ENCODE peak calls at places on chromosomes 16 and 17, in nine cellular contexts. J is prostate gland; A is MM.1S; O is CD4-positive, alpha-beta memory T cell; E is adrenal gland; G is neuronal stem cell; P is body of pancreas; L is left ventricle myocardium inferior; H is A549. K is an unnamed sample.

GRCh38 chr17:51154176-51154575 is 817 bp downstream of the NME1 start:
- DNase-seq in J (no peak), A (peak; percentile 14), O (peak; percentile 5), E (no peak), G (no peak), P (no peak), L (no peak), H (no peak), K (no peak)

GRCh38 chr16:48583075-48584065 is 26.6 kb downstream of the N4BP1 start:
- DNase-seq in J (no peak), A (no peak), O (no peak), E (no peak), G (no peak), P (no peak), L (no peak), H (no peak), K (no peak)

GRCh38 chr17:65535777-65536572 is 25.5 kb downstream of the AXIN2 start:
- DNase-seq in J (no peak), A (no peak), O (no peak), E (no peak), G (no peak), P (no peak), L (no peak), H (no peak), K (no peak)

GRCh38 chr17:5585814-5586558 is 1.7 kb upstream of the NLRP1 start:
- DNase-seq in J (no peak), A (no peak), O (peak; percentile 36), E (no peak), G (no peak), P (no peak), L (no peak), H (no peak), K (no peak)

GRCh38 chr16:56424791-56425438 is 430 bp downstream of the AMFR start:
- DNase-seq in J (peak; percentile 8), A (peak; percentile 14), O (peak; percentile 36), E (peak; percentile 51), G (peak; percentile 42), P (peak; percentile 21), L (peak; percentile 38), H (no peak), K (no peak)

GRCh38 chr17:1890758-1891450 is 61.1 kb downstream of the RPA1 start:
- DNase-seq in J (no peak), A (no peak), O (peak; percentile 50), E (no peak), G (no peak), P (no peak), L (no peak), H (no peak), K (no peak)

GRCh38 chr16:65754799-65755691 is 611.4 kb upstream of the CDH5 start:
- DNase-seq in J (no peak), A (no peak), O (no peak), E (peak; percentile 34), G (no peak), P (no peak), L (no peak), H (no peak), K (no peak)

GRCh38 chr17:3723556-3724372 is at the start of gene HASPIN:
- DNase-seq in J (peak; percentile 81), A (peak; percentile 95), O (peak; percentile 91), E (peak; percentile 92), G (peak; percentile 96), P (peak; percentile 94), L (peak; percentile 90), H (peak; percentile 94), K (peak; percentile 99)

GRCh38 chr16:7352114-7352513 is 19.5 kb downstream of the RBFOX1 start:
- DNase-seq in J (no peak), A (no peak), O (no peak), E (no peak), G (no peak), P (no peak), L (no peak), H (no peak), K (no peak)

GRCh38 chr17:79839363-79840203 is at the start of gene CBX4:
- DNase-seq in J (peak; percentile 96), A (peak; percentile 96), O (peak; percentile 85), E (peak; percentile 95), G (peak; percentile 88), P (peak; percentile 97), L (peak; percentile 97), H (peak; percentile 97), K (peak; percentile 92)

GRCh38 chr17:79836952-79837887 is 2.0 kb downstream of the CBX4 start:
- DNase-seq in J (peak; percentile 90), A (peak; percentile 59), O (peak; percentile 42), E (peak; percentile 95), G (no peak), P (peak; percentile 96), L (peak; percentile 81), H (peak; percentile 94), K (peak; percentile 78)

GRCh38 chr17:79840204-79840988 is 1.2 kb upstream of the CBX4 start:
- DNase-seq in J (peak; percentile 72), A (no peak), O (peak; percentile 41), E (peak; percentile 72), G (no peak), P (peak; percentile 70), L (peak; percentile 80), H (peak; percentile 54), K (peak; percentile 33)

GRCh38 chr17:79837888-79838540 is 1.2 kb downstream of the CBX4 start:
- DNase-seq in J (no peak), A (peak; percentile 27), O (peak; percentile 42), E (peak; percentile 45), G (no peak), P (peak; percentile 25), L (no peak), H (no peak), K (no peak)

GRCh38 chr17:79838541-79839274 is 532 bp downstream of the CBX4 start:
- DNase-seq in J (peak; percentile 54), A (peak; percentile 43), O (peak; percentile 73), E (peak; percentile 65), G (no peak), P (peak; percentile 64), L (peak; percentile 44), H (peak; percentile 70), K (peak; percentile 50)
- H3K4me1 ChIP-seq in J (peaks cover 12% of the 10 kb centered on the region), A (peaks cover 9% of the 10 kb centered on the region), O (peaks cover 66% of the 10 kb centered on the region), E (peaks cover 57% of the 10 kb centered on the region), G (peaks cover 26% of the 10 kb centered on the region), P (peaks cover 80% of the 10 kb centered on the region), L (peaks cover 84% of the 10 kb centered on the region), H (peaks cover 53% of the 10 kb centered on the region), K (peaks cover 47% of the 10 kb centered on the region)

GRCh38 chr17:57286372-57287105 is 30.2 kb downstream of the MSI2 start:
- DNase-seq in J (no peak), A (no peak), O (no peak), E (no peak), G (peak; percentile 77), P (no peak), L (no peak), H (no peak), K (peak; percentile 56)

GRCh38 chr17:57285681-57286080 is 29.4 kb downstream of the MSI2 start:
- DNase-seq in J (no peak), A (peak; percentile 66), O (no peak), E (no peak), G (no peak), P (no peak), L (no peak), H (no peak), K (no peak)

GRCh38 chr17:57283203-57283971 is 27.1 kb downstream of the MSI2 start:
- DNase-seq in J (no peak), A (no peak), O (no peak), E (no peak), G (no peak), P (no peak), L (no peak), H (no peak), K (no peak)

GRCh38 chr17:57284583-57284982 is 28.3 kb downstream of the MSI2 start:
- DNase-seq in J (no peak), A (peak; percentile 38), O (peak; percentile 45), E (no peak), G (no peak), P (no peak), L (no peak), H (no peak), K (no peak)

DNA sequence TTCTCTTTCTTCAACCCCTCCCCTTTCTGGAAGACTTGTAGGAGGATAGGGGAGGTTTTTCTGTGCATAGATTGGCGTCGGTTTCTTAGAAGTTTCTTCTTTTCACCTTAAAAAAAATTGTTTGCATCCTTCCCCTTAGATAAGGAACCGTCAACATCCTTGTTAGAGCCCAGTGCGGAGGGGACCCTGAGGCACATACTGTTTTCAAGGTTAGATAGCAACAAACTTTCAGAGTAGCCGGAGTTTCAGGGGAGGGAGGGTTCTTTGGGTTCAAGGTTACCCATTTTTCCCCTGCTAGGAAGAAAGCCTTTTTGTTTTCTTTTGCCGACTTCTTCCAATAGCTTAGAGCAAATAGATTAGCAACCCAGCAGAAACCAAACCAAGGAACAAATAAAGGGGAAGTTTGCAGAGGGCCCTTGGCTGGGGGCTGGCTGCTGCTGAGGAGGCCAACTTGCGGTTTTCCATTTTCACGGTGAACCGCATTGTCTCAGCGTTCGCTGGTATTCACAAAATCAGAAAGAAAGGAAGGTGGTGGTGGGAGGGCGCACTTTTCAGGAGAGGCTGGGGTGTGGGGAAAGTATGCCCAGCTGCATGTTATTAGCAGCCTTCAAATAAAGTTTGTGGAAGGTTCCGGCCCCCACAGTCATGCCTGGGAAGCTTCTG is 28.8 kb downstream of the MSI2 start:
- DNase-seq in J (no peak), A (peak; percentile 90), O (peak; percentile 41), E (no peak), G (peak; percentile 45), P (no peak), L (no peak), H (no peak), K (peak; percentile 37)
- H3K4me1 ChIP-seq in J (peaks cover 20% of the 10 kb centered on the region), A (peaks cover 42% of the 10 kb centered on the region), O (peaks cover 60% of the 10 kb centered on the region), E (peaks cover 80% of the 10 kb centered on the region), G (peaks cover 72% of the 10 kb centered on the region), P (peaks cover 21% of the 10 kb centered on the region), L (peaks cover 71% of the 10 kb centered on the region), H (no peaks in the 10 kb centered on the region), K (peaks cover 16% of the 10 kb centered on the region)

GRCh38 chr17:28515518-28515917 is 9.4 kb downstream of the FOXN1 start:
- DNase-seq in J (no peak), A (no peak), O (no peak), E (no peak), G (no peak), P (no peak), L (no peak), H (no peak), K (no peak)
- H3K4me1 ChIP-seq in J (no peaks in the 10 kb centered on the region), A (peaks cover 8% of the 10 kb centered on the region), O (no peaks in the 10 kb centered on the region), E (no peaks in the 10 kb centered on the region), G (no peaks in the 10 kb centered on the region), P (no peaks in the 10 kb centered on the region), L (no peaks in the 10 kb centered on the region), H (no peaks in the 10 kb centered on the region), K (no peaks in the 10 kb centered on the region)

DNA sequence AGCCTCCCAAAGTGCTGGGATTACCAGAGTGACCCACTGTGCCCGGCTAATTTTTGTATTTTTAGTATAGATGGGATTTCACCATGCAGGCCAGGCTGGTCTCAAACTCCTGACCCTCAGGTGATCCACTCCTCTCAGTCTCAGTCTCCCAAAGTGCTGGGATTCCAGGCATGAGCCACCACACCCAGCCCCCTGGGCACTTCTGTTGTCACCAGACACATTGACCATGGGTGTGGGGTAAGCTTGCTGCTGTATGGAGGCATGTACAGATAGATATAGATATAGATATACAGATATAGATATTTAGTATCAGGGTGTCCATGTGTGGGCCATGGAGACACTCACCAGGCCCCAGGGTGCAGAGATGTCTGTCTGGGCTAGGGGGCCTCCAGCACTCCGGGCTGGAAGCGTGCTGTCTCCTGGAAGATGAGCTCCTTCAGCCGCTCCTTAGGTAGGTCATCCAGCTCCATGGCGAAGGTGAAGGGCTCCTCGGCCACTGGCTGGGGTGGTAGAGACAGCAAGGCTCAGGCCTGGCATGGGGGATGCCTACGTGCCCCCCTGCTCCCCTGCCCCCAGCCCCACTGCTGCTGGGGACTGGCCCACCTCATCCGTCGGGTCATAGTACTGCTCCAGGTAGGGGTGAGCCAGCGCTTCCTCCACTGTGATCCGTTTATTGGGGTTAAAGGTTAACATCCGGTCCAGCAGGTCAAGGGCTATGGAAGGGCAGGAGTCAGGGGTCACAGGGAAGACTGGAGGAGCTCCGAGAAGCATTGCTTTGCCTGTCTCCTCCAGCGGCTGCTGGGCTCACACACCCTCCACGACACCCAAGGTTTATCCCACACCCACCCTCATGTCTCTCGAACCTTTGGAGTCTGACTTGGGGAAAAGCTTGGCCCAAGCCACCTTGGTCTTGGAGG is 3.2 kb upstream of the GDPD3 start:
- DNase-seq in J (no peak), A (no peak), O (no peak), E (no peak), G (no peak), P (no peak), L (no peak), H (no peak), K (peak; percentile 95)
- H3K4me1 ChIP-seq in J (no peaks in the 10 kb centered on the region), A (peaks cover 17% of the 10 kb centered on the region), O (peaks cover 37% of the 10 kb centered on the region), E (peaks cover 22% of the 10 kb centered on the region), G (no peaks in the 10 kb centered on the region), P (peaks cover under 1% of the 10 kb centered on the region), L (peaks cover 31% of the 10 kb centered on the region), H (peaks cover 24% of the 10 kb centered on the region), K (peaks cover 10% of the 10 kb centered on the region)